ENCODE peak calls at places on chromosomes 6 and 20, in seven cellular contexts. One of them, this sample, is unnamed.

GRCh38 chr20:63978319-63979220 is 872 bp downstream of the SAMD10 start:
- DNase-seq in activated T-helper 1 cell treated with anti-CD3 and anti-CD28 coated beads, Interleukin-2, amount 50 U/mL, for 16 hours: no peak
- DNase-seq in nephron progenitor cell: peak
- DNase-seq in GM23248: peak
- DNase-seq in B cell: peak
- DNase-seq in brain microvascular endothelial cell: no peak
- DNase-seq in NCI-H2081: peak
- DNase-seq in this sample: no peak

GRCh38 chr6:111468329-111469012 is 14.5 kb downstream of the REV3L start:
- DNase-seq in activated T-helper 1 cell treated with anti-CD3 and anti-CD28 coated beads, Interleukin-2, amount 50 U/mL, for 16 hours: no peak
- DNase-seq in nephron progenitor cell: no peak
- DNase-seq in GM23248: peak
- DNase-seq in B cell: no peak
- DNase-seq in brain microvascular endothelial cell: peak
- DNase-seq in NCI-H2081: no peak
- DNase-seq in this sample: no peak

GRCh38 chr6:3844097-3844463 is 5.1 kb upstream of the FAM50B start:
- DNase-seq in activated T-helper 1 cell treated with anti-CD3 and anti-CD28 coated beads, Interleukin-2, amount 50 U/mL, for 16 hours: no peak
- DNase-seq in nephron progenitor cell: no peak
- DNase-seq in GM23248: peak
- DNase-seq in B cell: no peak
- DNase-seq in brain microvascular endothelial cell: peak
- DNase-seq in NCI-H2081: no peak
- DNase-seq in this sample: no peak

GRCh38 chr6:134419717-134420116 is 101.8 kb upstream of the SGK1 start:
- DNase-seq in activated T-helper 1 cell treated with anti-CD3 and anti-CD28 coated beads, Interleukin-2, amount 50 U/mL, for 16 hours: no peak
- DNase-seq in nephron progenitor cell: no peak
- DNase-seq in GM23248: peak
- DNase-seq in B cell: no peak
- DNase-seq in brain microvascular endothelial cell: no peak
- DNase-seq in NCI-H2081: no peak
- DNase-seq in this sample: no peak

GRCh38 chr20:17628101-17628841 is 53.8 kb downstream of the RRBP1 start:
- DNase-seq in activated T-helper 1 cell treated with anti-CD3 and anti-CD28 coated beads, Interleukin-2, amount 50 U/mL, for 16 hours: no peak
- DNase-seq in nephron progenitor cell: no peak
- DNase-seq in GM23248: no peak
- DNase-seq in B cell: no peak
- DNase-seq in brain microvascular endothelial cell: no peak
- DNase-seq in NCI-H2081: no peak
- DNase-seq in this sample: no peak

GRCh38 chr20:35952480-35953410 is 1.6 kb downstream of the SCAND1 start:
- DNase-seq in activated T-helper 1 cell treated with anti-CD3 and anti-CD28 coated beads, Interleukin-2, amount 50 U/mL, for 16 hours: no peak
- DNase-seq in nephron progenitor cell: no peak
- DNase-seq in GM23248: peak
- DNase-seq in B cell: no peak
- DNase-seq in brain microvascular endothelial cell: peak
- DNase-seq in NCI-H2081: peak
- DNase-seq in this sample: no peak

GRCh38 chr6:2579789-2580570 is 170.7 kb downstream of the MYLK4 start:
- DNase-seq in activated T-helper 1 cell treated with anti-CD3 and anti-CD28 coated beads, Interleukin-2, amount 50 U/mL, for 16 hours: no peak
- DNase-seq in nephron progenitor cell: no peak
- DNase-seq in GM23248: peak
- DNase-seq in B cell: no peak
- DNase-seq in brain microvascular endothelial cell: peak
- DNase-seq in NCI-H2081: no peak
- DNase-seq in this sample: no peak

GRCh38 chr6:31130751-31131150 is 8.1 kb downstream of the PSORS1C2 start:
- DNase-seq in activated T-helper 1 cell treated with anti-CD3 and anti-CD28 coated beads, Interleukin-2, amount 50 U/mL, for 16 hours: no peak
- DNase-seq in nephron progenitor cell: no peak
- DNase-seq in GM23248: no peak
- DNase-seq in B cell: no peak
- DNase-seq in brain microvascular endothelial cell: no peak
- DNase-seq in NCI-H2081: no peak
- DNase-seq in this sample: no peak

GRCh38 chr6:158471339-158471738 is 88.6 kb upstream of the TMEM181 start:
- DNase-seq in activated T-helper 1 cell treated with anti-CD3 and anti-CD28 coated beads, Interleukin-2, amount 50 U/mL, for 16 hours: no peak
- DNase-seq in nephron progenitor cell: no peak
- DNase-seq in GM23248: no peak
- DNase-seq in B cell: no peak
- DNase-seq in brain microvascular endothelial cell: no peak
- DNase-seq in NCI-H2081: no peak
- DNase-seq in this sample: no peak

GRCh38 chr6:2632368-2632767 is 118.4 kb downstream of the MYLK4 start:
- DNase-seq in activated T-helper 1 cell treated with anti-CD3 and anti-CD28 coated beads, Interleukin-2, amount 50 U/mL, for 16 hours: no peak
- DNase-seq in nephron progenitor cell: no peak
- DNase-seq in GM23248: peak
- DNase-seq in B cell: no peak
- DNase-seq in brain microvascular endothelial cell: no peak
- DNase-seq in NCI-H2081: no peak
- DNase-seq in this sample: no peak

GRCh38 chr6:78948785-78949184 is 81.4 kb downstream of the IRAK1BP1 start:
- DNase-seq in activated T-helper 1 cell treated with anti-CD3 and anti-CD28 coated beads, Interleukin-2, amount 50 U/mL, for 16 hours: no peak
- DNase-seq in nephron progenitor cell: no peak
- DNase-seq in GM23248: no peak
- DNase-seq in B cell: no peak
- DNase-seq in brain microvascular endothelial cell: no peak
- DNase-seq in NCI-H2081: no peak
- DNase-seq in this sample: no peak

GRCh38 chr20:47016068-47016664 is 121.5 kb downstream of the EYA2 start:
- DNase-seq in activated T-helper 1 cell treated with anti-CD3 and anti-CD28 coated beads, Interleukin-2, amount 50 U/mL, for 16 hours: no peak
- DNase-seq in nephron progenitor cell: peak
- DNase-seq in GM23248: no peak
- DNase-seq in B cell: no peak
- DNase-seq in brain microvascular endothelial cell: no peak
- DNase-seq in NCI-H2081: no peak
- DNase-seq in this sample: no peak

GRCh38 chr20:16922834-16923233 is 174.7 kb downstream of the OTOR start:
- DNase-seq in activated T-helper 1 cell treated with anti-CD3 and anti-CD28 coated beads, Interleukin-2, amount 50 U/mL, for 16 hours: no peak
- DNase-seq in nephron progenitor cell: no peak
- DNase-seq in GM23248: peak
- DNase-seq in B cell: no peak
- DNase-seq in brain microvascular endothelial cell: peak
- DNase-seq in NCI-H2081: no peak
- DNase-seq in this sample: no peak